ENCODE peak calls at places on chromosomes 16 and 17, in ten cellular contexts. One of them, this sample, is unnamed.
A peak's percentile ranks its signal among the peaks of the same experiment; 100 is the strongest.

GRCh38 chr17:37373530-37374159 is 2.1 kb upstream of the C17orf78 start:
- DNase-seq in glutamatergic neuron: peak; percentile 66
- DNase-seq in SK-MEL-5: peak; percentile 91
- DNase-seq in kidney epithelial cell: no peak
- DNase-seq in fibroblast of villous mesenchyme: peak; percentile 90
- DNase-seq in GM12864: peak; percentile 65
- DNase-seq in cardiac fibroblast: peak; percentile 90
- DNase-seq in GM23248: peak; percentile 86
- DNase-seq in GM06990: peak; percentile 51
- DNase-seq in Caki2: peak; percentile 79
- DNase-seq in this sample: peak; percentile 76

GRCh38 chr17:27578718-27579085 is 52.3 kb upstream of the LGALS9 start:
- DNase-seq in glutamatergic neuron: no peak
- DNase-seq in SK-MEL-5: no peak
- DNase-seq in kidney epithelial cell: no peak
- DNase-seq in fibroblast of villous mesenchyme: peak; percentile 62
- DNase-seq in GM12864: peak; percentile 56
- DNase-seq in cardiac fibroblast: peak; percentile 45
- DNase-seq in GM23248: peak; percentile 48
- DNase-seq in GM06990: peak; percentile 76
- DNase-seq in Caki2: no peak
- DNase-seq in this sample: no peak

GRCh38 chr16:51155199-51155607 is 4.1 kb upstream of the SALL1 start:
- DNase-seq in glutamatergic neuron: no peak
- DNase-seq in SK-MEL-5: no peak
- DNase-seq in kidney epithelial cell: no peak
- DNase-seq in fibroblast of villous mesenchyme: peak; percentile 61
- DNase-seq in GM12864: no peak
- DNase-seq in cardiac fibroblast: no peak
- DNase-seq in GM23248: peak; percentile 59
- DNase-seq in GM06990: no peak
- DNase-seq in Caki2: no peak
- DNase-seq in this sample: no peak

GRCh38 chr17:37417852-37418251 is 11.2 kb downstream of the TADA2A start:
- DNase-seq in glutamatergic neuron: no peak
- DNase-seq in SK-MEL-5: no peak
- DNase-seq in kidney epithelial cell: no peak
- DNase-seq in fibroblast of villous mesenchyme: no peak
- DNase-seq in GM12864: no peak
- DNase-seq in cardiac fibroblast: peak; percentile 57
- DNase-seq in GM23248: peak; percentile 53
- DNase-seq in GM06990: no peak
- DNase-seq in Caki2: no peak
- DNase-seq in this sample: no peak

GRCh38 chr17:44053130-44053872 is 13.2 kb downstream of the LSM12 start:
- DNase-seq in glutamatergic neuron: no peak
- DNase-seq in SK-MEL-5: no peak
- DNase-seq in kidney epithelial cell: no peak
- DNase-seq in fibroblast of villous mesenchyme: peak; percentile 37
- DNase-seq in GM12864: no peak
- DNase-seq in cardiac fibroblast: no peak
- DNase-seq in GM23248: no peak
- DNase-seq in GM06990: no peak
- DNase-seq in Caki2: no peak
- DNase-seq in this sample: no peak

GRCh38 chr17:1000597-1001490 is 3.9 kb downstream of the TIMM22 start:
- DNase-seq in glutamatergic neuron: no peak
- DNase-seq in SK-MEL-5: no peak
- DNase-seq in kidney epithelial cell: no peak
- DNase-seq in fibroblast of villous mesenchyme: peak; percentile 77
- DNase-seq in GM12864: no peak
- DNase-seq in cardiac fibroblast: peak; percentile 61
- DNase-seq in GM23248: peak; percentile 51
- DNase-seq in GM06990: no peak
- DNase-seq in Caki2: no peak
- DNase-seq in this sample: no peak

GRCh38 chr17:42127414-42127813 is 4.8 kb downstream of the HSPB9 start:
- DNase-seq in glutamatergic neuron: no peak
- DNase-seq in SK-MEL-5: no peak
- DNase-seq in kidney epithelial cell: no peak
- DNase-seq in fibroblast of villous mesenchyme: no peak
- DNase-seq in GM12864: no peak
- DNase-seq in cardiac fibroblast: no peak
- DNase-seq in GM23248: no peak
- DNase-seq in GM06990: no peak
- DNase-seq in Caki2: no peak
- DNase-seq in this sample: no peak

GRCh38 chr16:46426336-46426735 is 194.8 kb downstream of the SHCBP1 start:
- DNase-seq in glutamatergic neuron: no peak
- DNase-seq in SK-MEL-5: no peak
- DNase-seq in kidney epithelial cell: no peak
- DNase-seq in fibroblast of villous mesenchyme: no peak
- DNase-seq in GM12864: no peak
- DNase-seq in cardiac fibroblast: no peak
- DNase-seq in GM23248: no peak
- DNase-seq in GM06990: no peak
- DNase-seq in Caki2: no peak
- DNase-seq in this sample: no peak

This sample was measured in COLO829.